ENCODE peak calls at places on chromosomes 2 and 18, in ten cellular contexts. G is effector memory CD4-positive, alpha-beta T cell; M is aorta; P is DND-41; L is stomach; J is CD4-positive, alpha-beta memory T cell; I is right lobe of liver; O is tibial artery; N is GM23248; A is mammary epithelial cell. D is an unnamed sample. For H3K4me1, the result is how much of the 10 kb centered on the place peaks cover.

GRCh38 chr18:46488472-46489213 is 168.4 kb downstream of the LOXHD1 start:
- DNase-seq in G (no peak), O (no peak), L (no peak), N (no peak), M (no peak), P (no peak), J (no peak), I (no peak), A (no peak), D (no peak)

GRCh38 chr2:36618381-36618780 is 20.4 kb upstream of the FEZ2 start:
- DNase-seq in L (no peak), J (no peak), M (no peak), N (peak), A (peak), P (peak), G (no peak), O (no peak), I (no peak), D (peak)

GRCh38 chr2:196434217-196434616 is 205.3 kb upstream of the CCDC150 start:
- DNase-seq in J (no peak), M (no peak), N (no peak), I (no peak), O (no peak), P (no peak), A (no peak), L (no peak), G (no peak), D (peak)

GRCh38 chr2:180416553-180417113 is 409.5 kb upstream of the CWC22 start:
- DNase-seq in P (no peak), L (no peak), G (no peak), I (no peak), N (no peak), A (no peak), M (no peak), O (no peak), J (no peak), D (no peak)

GRCh38 chr2:85846411-85846810 is 42.4 kb downstream of the ST3GAL5 start:
- DNase-seq in N (peak), L (no peak), G (no peak), O (no peak), M (no peak), J (no peak), A (no peak), P (no peak), I (no peak), D (no peak)

GRCh38 chr18:77086034-77086433 is 46.5 kb downstream of the MBP start:
- DNase-seq in J (no peak), L (no peak), A (peak), O (no peak), G (no peak), P (no peak), I (no peak), M (no peak), N (peak), D (no peak)

GRCh38 chr18:53764086-53764485 is 460.4 kb downstream of the MBD2 start:
- DNase-seq in I (no peak), J (no peak), G (no peak), L (no peak), M (no peak), N (no peak), O (no peak), A (peak), P (no peak), D (no peak)

GRCh38 chr2:190180313-190181065 is 118.0 kb upstream of the MSTN start:
- DNase-seq in O (peak), G (no peak), A (no peak), P (no peak), L (peak), I (peak), J (peak), N (peak), M (peak), D (peak)

GRCh38 chr18:63314062-63314790 is 5.3 kb downstream of the BCL2 start:
- DNase-seq in N (no peak), A (no peak), J (no peak), P (no peak), I (no peak), G (no peak), O (no peak), M (no peak), L (no peak), D (peak)

GRCh38 chr2:172101707-172102158 is 967 bp downstream of the DLX2 start:
- DNase-seq in L (no peak), A (no peak), G (no peak), P (no peak), N (peak), M (no peak), O (no peak), I (no peak), J (no peak), D (peak)

GRCh38 chr2:127270663-127271062 is 23.3 kb downstream of the ERCC3 start:
- DNase-seq in O (no peak), M (no peak), I (no peak), A (no peak), L (no peak), P (no peak), G (no peak), J (no peak), N (no peak), D (peak)

GRCh38 chr2:24926602-24927252 is 6.7 kb upstream of the ADCY3 start:
- DNase-seq in P (no peak), M (peak), A (no peak), I (peak), O (peak), J (peak), L (peak), N (peak), G (peak), D (no peak)

GRCh38 chr2:235504459-235505200 is 10.8 kb downstream of the AGAP1 start:
- DNase-seq in I (no peak), M (no peak), P (no peak), N (no peak), A (no peak), L (no peak), G (no peak), O (no peak), J (no peak), D (no peak)

GRCh38 chr2:128422571-128422970 is 103.9 kb upstream of the HS6ST1 start:
- DNase-seq in A (peak), I (no peak), N (peak), M (peak), P (peak), J (no peak), L (no peak), O (peak), G (no peak), D (no peak)

GRCh38 chr2:80102026-80102425 is 202.5 kb downstream of the LRRTM1 start:
- DNase-seq in L (no peak), J (no peak), M (no peak), P (no peak), I (no peak), N (peak), G (no peak), O (no peak), A (no peak), D (no peak)

GRCh38 chr18:10705291-10705690 is 179.5 kb downstream of the NAPG start:
- DNase-seq in I (no peak), O (no peak), J (no peak), P (no peak), G (no peak), A (no peak), N (no peak), M (no peak), L (no peak), D (no peak)
- H3K4me1 ChIP-seq in I (under half), O (under half), J (under half), P (under half), G (under half), A (under half), N (under half), M (under half), L (under half), D (under half)

DNA sequence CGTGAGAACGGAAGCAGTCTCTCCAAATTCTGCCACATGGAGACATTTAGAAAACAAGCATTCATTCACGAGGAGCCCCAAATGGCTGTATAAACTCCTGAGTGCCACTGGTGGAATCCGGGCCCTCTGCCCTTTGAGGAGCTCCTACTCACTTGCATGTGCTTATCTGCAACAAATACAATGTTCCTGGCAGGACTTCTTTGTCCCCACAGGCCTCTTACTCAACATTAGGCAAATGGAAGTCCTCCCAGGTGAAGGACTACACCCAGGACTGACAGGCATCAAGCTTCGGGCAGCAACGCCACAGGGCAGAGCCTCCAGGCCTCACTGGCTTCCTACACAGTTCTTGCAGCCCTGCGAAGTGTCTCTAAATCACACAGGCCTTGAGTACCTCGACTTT is 187.0 kb upstream of the GLI2 start:
- DNase-seq in M (no peak), P (no peak), O (no peak), L (peak), N (no peak), J (no peak), G (no peak), A (no peak), I (peak), D (no peak)
- H3K27ac ChIP-seq in M (no peak), P (no peak), O (no peak), L (peak), N (no peak), J (no peak), G (no peak), A (no peak), I (peak), D (no peak)

GRCh38 chr18:58911241-58911640 is 46.6 kb downstream of the ZNF532 start:
- DNase-seq in O (no peak), L (no peak), P (no peak), G (no peak), M (no peak), N (peak), I (no peak), J (no peak), A (no peak), D (no peak)
- H3K4me1 ChIP-seq in O (half or more), L (under half), P (under half), G (under half), M (under half), N (under half), I (under half), J (under half), A (under half), D (under half)

DNA sequence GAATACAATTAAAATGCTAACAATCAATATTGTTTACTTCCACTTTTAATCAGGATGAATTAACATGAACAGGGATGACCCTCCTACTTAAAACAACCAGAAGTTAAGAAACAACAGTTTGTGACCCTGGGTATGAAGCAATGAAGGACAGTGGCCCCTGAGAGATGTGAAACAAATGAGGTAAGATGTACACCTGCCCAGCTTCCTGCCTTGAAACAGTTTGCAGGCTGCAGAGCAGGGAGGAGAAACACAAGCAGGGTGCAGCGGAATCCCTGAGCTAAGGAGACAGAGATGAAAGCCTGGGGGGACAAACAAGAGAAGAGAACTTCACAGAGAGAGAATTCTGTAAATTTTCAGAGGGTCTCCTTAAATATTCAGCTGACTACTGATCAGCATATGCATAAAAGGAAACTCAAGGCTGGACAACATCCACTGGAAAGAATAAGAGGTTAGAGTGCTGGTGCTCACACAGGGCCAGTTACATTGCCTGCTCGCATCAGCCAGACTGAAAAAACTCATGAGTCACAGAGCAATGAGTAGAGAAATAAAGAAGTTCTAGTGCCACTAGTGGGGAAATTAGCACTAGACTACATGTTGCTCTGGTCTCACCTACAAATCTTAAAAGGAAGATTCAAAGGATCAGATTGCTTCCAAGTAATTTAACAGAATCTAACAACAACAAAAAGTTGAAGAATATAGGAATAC is 106.4 kb downstream of the PID1 start:
- DNase-seq in A (no peak), I (no peak), O (no peak), M (no peak), P (no peak), L (no peak), G (no peak), N (peak), J (no peak), D (no peak)
- H3K27ac ChIP-seq in A (no peak), I (peak), O (no peak), M (no peak), P (no peak), L (no peak), G (no peak), N (no peak), J (no peak), D (no peak)